ENCODE peak calls at places on chromosomes 16 and 17, in four cellular contexts. One of them, this sample, is unnamed.

GRCh38 chr17:350706-351435 is 1.7 kb downstream of the RPH3AL start:
- DNase-seq in SIG-M5: no peak
- DNase-seq in erythroblast: no peak
- DNase-seq in SK-MEL-5: no peak
- DNase-seq in this sample: no peak

GRCh38 chr16:23420011-23420410 is 33.0 kb downstream of the COG7 start:
- DNase-seq in SIG-M5: no peak
- DNase-seq in SK-MEL-5: no peak
- DNase-seq in erythroblast: no peak
- DNase-seq in this sample: no peak

GRCh38 chr17:55735784-55736405 is 13.2 kb upstream of the TMEM100 start:
- DNase-seq in SIG-M5: no peak
- DNase-seq in erythroblast: peak
- DNase-seq in SK-MEL-5: peak
- DNase-seq in this sample: no peak

GRCh38 chr17:4856937-4857314 is 23.8 kb downstream of the MINK1 start:
- DNase-seq in erythroblast: no peak
- DNase-seq in SK-MEL-5: no peak
- DNase-seq in SIG-M5: no peak
- DNase-seq in this sample: no peak

GRCh38 chr17:2241823-2242222 is 61.8 kb downstream of the SMG6 start:
- DNase-seq in SIG-M5: no peak
- DNase-seq in erythroblast: no peak
- DNase-seq in SK-MEL-5: no peak
- DNase-seq in this sample: no peak

GRCh38 chr16:70548936-70549335 is 25.3 kb downstream of the SF3B3 start:
- DNase-seq in SIG-M5: no peak
- DNase-seq in erythroblast: no peak
- DNase-seq in SK-MEL-5: no peak
- DNase-seq in this sample: no peak

GRCh38 chr17:61926831-61927210 is 961 bp downstream of the INTS2 start:
- DNase-seq in erythroblast: no peak
- DNase-seq in SK-MEL-5: no peak
- DNase-seq in SIG-M5: no peak
- DNase-seq in this sample: no peak

GRCh38 chr17:68868708-68869107 is 86.5 kb downstream of the ABCA8 start:
- DNase-seq in SK-MEL-5: no peak
- DNase-seq in SIG-M5: no peak
- DNase-seq in erythroblast: no peak
- DNase-seq in this sample: no peak

GRCh38 chr16:27230562-27230991 is 27.3 kb downstream of the KDM8 start:
- DNase-seq in SK-MEL-5: no peak
- DNase-seq in SIG-M5: no peak
- DNase-seq in erythroblast: peak
- DNase-seq in this sample: peak

GRCh38 chr16:8866118-8866883 is 2.5 kb downstream of the CARHSP1 start:
- DNase-seq in erythroblast: no peak
- DNase-seq in SK-MEL-5: no peak
- DNase-seq in SIG-M5: no peak
- DNase-seq in this sample: no peak

GRCh38 chr16:11500720-11501346 is 85.9 kb downstream of the LITAF start:
- DNase-seq in SK-MEL-5: no peak
- DNase-seq in erythroblast: no peak
- DNase-seq in SIG-M5: no peak
- DNase-seq in this sample: no peak

GRCh38 chr17:7717756-7718350 is 309 bp downstream of the DNAH2 start:
- DNase-seq in erythroblast: no peak
- DNase-seq in SK-MEL-5: no peak
- DNase-seq in SIG-M5: no peak
- DNase-seq in this sample: no peak

GRCh38 chr17:63966646-63967265 is 6.0 kb downstream of the SCN4A start:
- DNase-seq in SIG-M5: no peak
- DNase-seq in SK-MEL-5: no peak
- DNase-seq in erythroblast: no peak
- DNase-seq in this sample: no peak

GRCh38 chr17:68432086-68432864 is 25.0 kb downstream of the WIPI1 start:
- DNase-seq in SIG-M5: no peak
- DNase-seq in SK-MEL-5: no peak
- DNase-seq in erythroblast: no peak
- DNase-seq in this sample: no peak

GRCh38 chr16:51544850-51545467 is 393.9 kb upstream of the SALL1 start:
- DNase-seq in SK-MEL-5: no peak
- DNase-seq in erythroblast: no peak
- DNase-seq in SIG-M5: no peak
- DNase-seq in this sample: no peak

GRCh38 chr17:57949649-57950048 is 5.6 kb downstream of the CUEDC1 start:
- DNase-seq in SK-MEL-5: no peak
- DNase-seq in SIG-M5: no peak
- DNase-seq in erythroblast: peak
- DNase-seq in this sample: peak

GRCh38 chr17:61351745-61352407 is 47.8 kb upstream of the TBX2 start:
- DNase-seq in erythroblast: no peak
- DNase-seq in SK-MEL-5: no peak
- DNase-seq in SIG-M5: no peak
- DNase-seq in this sample: no peak

GRCh38 chr17:60311936-60312335 is 80.0 kb downstream of the USP32 start:
- DNase-seq in erythroblast: no peak
- DNase-seq in SK-MEL-5: no peak
- DNase-seq in SIG-M5: no peak
- DNase-seq in this sample: no peak

GRCh38 chr16:78939600-78939999 is 660.9 kb downstream of the MAF start:
- DNase-seq in SIG-M5: no peak
- DNase-seq in SK-MEL-5: no peak
- DNase-seq in erythroblast: no peak
- DNase-seq in this sample: no peak

GRCh38 chr17:49312722-49313121 is 49.3 kb downstream of the ZNF652 start:
- DNase-seq in SIG-M5: no peak
- DNase-seq in erythroblast: no peak
- DNase-seq in SK-MEL-5: no peak
- DNase-seq in this sample: no peak

GRCh38 chr17:45775576-45776011 is 8.5 kb upstream of the CRHR1 start:
- DNase-seq in erythroblast: no peak
- DNase-seq in SK-MEL-5: no peak
- DNase-seq in SIG-M5: no peak
- DNase-seq in this sample: no peak

GRCh38 chr16:6684076-6684673 is 648.5 kb upstream of the RBFOX1 start:
- DNase-seq in SK-MEL-5: peak
- DNase-seq in erythroblast: peak
- DNase-seq in SIG-M5: no peak
- DNase-seq in this sample: peak

GRCh38 chr17:73950515-73950914 is 253.0 kb upstream of the RPL38 start:
- DNase-seq in SIG-M5: no peak
- DNase-seq in SK-MEL-5: peak
- DNase-seq in erythroblast: no peak
- DNase-seq in this sample: no peak

GRCh38 chr17:2593846-2594656 is 597 bp downstream of the PAFAH1B1 start:
- DNase-seq in SK-MEL-5: peak
- DNase-seq in erythroblast: peak
- DNase-seq in SIG-M5: no peak
- DNase-seq in this sample: no peak

GRCh38 chr17:82241183-82241925 is 12.5 kb downstream of the SLC16A3 start:
- DNase-seq in erythroblast: no peak
- DNase-seq in SIG-M5: no peak
- DNase-seq in SK-MEL-5: peak
- DNase-seq in this sample: peak

GRCh38 chr17:2023692-2024571 is 1.2 kb downstream of the RTN4RL1 start:
- DNase-seq in erythroblast: peak
- DNase-seq in SIG-M5: no peak
- DNase-seq in SK-MEL-5: no peak
- DNase-seq in this sample: peak

GRCh38 chr17:1180958-1181768 is 1.4 kb upstream of the ABR start:
- DNase-seq in SK-MEL-5: no peak
- DNase-seq in SIG-M5: no peak
- DNase-seq in erythroblast: no peak
- DNase-seq in this sample: no peak